ENCODE peak calls at places on chromosome 14, in eight cellular contexts. One of them, this sample, is unnamed.

GRCh38 chr14:104428333-104428851 is 151.2 kb upstream of the C14orf180 start:
- DNase-seq in brain microvascular endothelial cell: no peak
- DNase-seq in transverse colon: no peak
- DNase-seq in A549: no peak
- DNase-seq in BJ: no peak
- DNase-seq in fibroblast of pulmonary artery: no peak
- DNase-seq in ovary: no peak
- DNase-seq in upper lobe of right lung: peak; percentile 38
- DNase-seq in this sample: no peak

GRCh38 chr14:53391156-53391555 is 238.0 kb upstream of the DDHD1 start:
- DNase-seq in BJ: no peak
- DNase-seq in transverse colon: no peak
- DNase-seq in fibroblast of pulmonary artery: peak; percentile 59
- DNase-seq in ovary: no peak
- DNase-seq in A549: no peak
- DNase-seq in upper lobe of right lung: no peak
- DNase-seq in brain microvascular endothelial cell: peak; percentile 47
- DNase-seq in this sample: peak; percentile 95

GRCh38 chr14:92935446-92935845 is 12.5 kb downstream of the CHGA start:
- DNase-seq in ovary: no peak
- DNase-seq in brain microvascular endothelial cell: no peak
- DNase-seq in upper lobe of right lung: no peak
- DNase-seq in transverse colon: no peak
- DNase-seq in BJ: no peak
- DNase-seq in A549: no peak
- DNase-seq in fibroblast of pulmonary artery: no peak
- DNase-seq in this sample: no peak

GRCh38 chr14:93078830-93079229 is 36.9 kb downstream of the ITPK1 start:
- DNase-seq in ovary: no peak
- DNase-seq in brain microvascular endothelial cell: peak; percentile 62
- DNase-seq in BJ: peak; percentile 92
- DNase-seq in fibroblast of pulmonary artery: no peak
- DNase-seq in A549: no peak
- DNase-seq in upper lobe of right lung: no peak
- DNase-seq in transverse colon: no peak
- DNase-seq in this sample: peak; percentile 86

GRCh38 chr14:32246751-32247150 is 43.7 kb upstream of the RNU6-8 start:
- DNase-seq in ovary: no peak
- DNase-seq in upper lobe of right lung: no peak
- DNase-seq in transverse colon: no peak
- DNase-seq in BJ: no peak
- DNase-seq in A549: no peak
- DNase-seq in brain microvascular endothelial cell: no peak
- DNase-seq in fibroblast of pulmonary artery: no peak
- DNase-seq in this sample: no peak

GRCh38 chr14:86838363-86838762 is 1154.6 kb downstream of the GALC start:
- DNase-seq in fibroblast of pulmonary artery: no peak
- DNase-seq in transverse colon: no peak
- DNase-seq in brain microvascular endothelial cell: no peak
- DNase-seq in BJ: no peak
- DNase-seq in A549: peak; percentile 12
- DNase-seq in upper lobe of right lung: no peak
- DNase-seq in ovary: no peak
- DNase-seq in this sample: no peak

GRCh38 chr14:100906420-100906819 is 2.9 kb upstream of the RTL1 start:
- DNase-seq in ovary: peak; percentile 39
- DNase-seq in A549: no peak
- DNase-seq in brain microvascular endothelial cell: no peak
- DNase-seq in upper lobe of right lung: no peak
- DNase-seq in BJ: no peak
- DNase-seq in fibroblast of pulmonary artery: no peak
- DNase-seq in transverse colon: no peak
- DNase-seq in this sample: no peak

GRCh38 chr14:92649934-92650545 is 98.4 kb downstream of the LGMN start:
- DNase-seq in BJ: no peak
- DNase-seq in A549: no peak
- DNase-seq in ovary: peak; percentile 55
- DNase-seq in brain microvascular endothelial cell: no peak
- DNase-seq in upper lobe of right lung: peak; percentile 91
- DNase-seq in fibroblast of pulmonary artery: peak; percentile 97
- DNase-seq in transverse colon: peak; percentile 71
- DNase-seq in this sample: peak; percentile 82

GRCh38 chr14:101992708-101993107 is 28.3 kb downstream of the DYNC1H1 start:
- DNase-seq in upper lobe of right lung: no peak
- DNase-seq in BJ: no peak
- DNase-seq in transverse colon: peak; percentile 17
- DNase-seq in fibroblast of pulmonary artery: no peak
- DNase-seq in ovary: no peak
- DNase-seq in brain microvascular endothelial cell: no peak
- DNase-seq in A549: no peak
- DNase-seq in this sample: no peak

GRCh38 chr14:29085546-29085945 is 319.0 kb downstream of the FOXG1 start:
- DNase-seq in A549: peak; percentile 8
- DNase-seq in ovary: no peak
- DNase-seq in brain microvascular endothelial cell: no peak
- DNase-seq in transverse colon: no peak
- DNase-seq in upper lobe of right lung: no peak
- DNase-seq in fibroblast of pulmonary artery: peak; percentile 3
- DNase-seq in BJ: no peak
- DNase-seq in this sample: peak; percentile 14

GRCh38 chr14:24231263-24232120 is 675 bp downstream of the NEDD8 start:
- DNase-seq in brain microvascular endothelial cell: no peak
- DNase-seq in fibroblast of pulmonary artery: no peak
- DNase-seq in BJ: no peak
- DNase-seq in ovary: no peak
- DNase-seq in transverse colon: peak; percentile 28
- DNase-seq in A549: no peak
- DNase-seq in upper lobe of right lung: no peak
- DNase-seq in this sample: no peak

GRCh38 chr14:33475623-33476022 is 475.3 kb downstream of the EGLN3 start:
- DNase-seq in BJ: no peak
- DNase-seq in A549: peak; percentile 27
- DNase-seq in transverse colon: peak; percentile 73
- DNase-seq in upper lobe of right lung: no peak
- DNase-seq in brain microvascular endothelial cell: peak; percentile 59
- DNase-seq in ovary: no peak
- DNase-seq in fibroblast of pulmonary artery: peak; percentile 79
- DNase-seq in this sample: peak; percentile 2

GRCh38 chr14:21647380-21647779 is 6.3 kb upstream of the OR4E2 start:
- DNase-seq in upper lobe of right lung: no peak
- DNase-seq in A549: no peak
- DNase-seq in BJ: no peak
- DNase-seq in ovary: no peak
- DNase-seq in brain microvascular endothelial cell: peak; percentile 63
- DNase-seq in fibroblast of pulmonary artery: peak; percentile 65
- DNase-seq in transverse colon: no peak
- DNase-seq in this sample: peak; percentile 43

GRCh38 chr14:104680056-104680805 is 9.2 kb upstream of the INF2 start:
- DNase-seq in brain microvascular endothelial cell: peak; percentile 80
- DNase-seq in A549: peak; percentile 83
- DNase-seq in transverse colon: peak; percentile 54
- DNase-seq in fibroblast of pulmonary artery: peak; percentile 72
- DNase-seq in upper lobe of right lung: peak; percentile 63
- DNase-seq in ovary: peak; percentile 39
- DNase-seq in BJ: no peak
- DNase-seq in this sample: peak; percentile 91

GRCh38 chr14:59186316-59186715 is 2.2 kb upstream of the DAAM1 start:
- DNase-seq in fibroblast of pulmonary artery: no peak
- DNase-seq in ovary: no peak
- DNase-seq in upper lobe of right lung: no peak
- DNase-seq in A549: no peak
- DNase-seq in BJ: no peak
- DNase-seq in brain microvascular endothelial cell: no peak
- DNase-seq in transverse colon: no peak
- DNase-seq in this sample: no peak

DNA sequence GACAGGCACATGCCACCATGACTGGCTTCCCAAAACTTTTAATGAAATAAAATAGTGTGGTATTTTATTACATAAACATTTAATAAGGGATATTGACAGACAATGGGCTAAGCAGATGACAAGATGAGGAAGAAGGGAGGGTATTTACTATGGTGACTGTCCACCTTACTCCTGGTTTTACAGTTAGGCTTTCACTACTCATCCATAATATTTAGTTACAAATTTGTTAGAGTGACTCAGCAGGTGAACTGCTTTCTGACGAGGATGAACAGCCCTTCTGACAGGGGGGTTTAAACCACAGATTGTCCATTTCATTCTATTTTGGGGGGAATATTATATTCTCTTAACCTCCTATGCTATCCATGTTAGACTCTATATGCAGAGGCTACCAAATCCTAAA is 3.6 kb upstream of the PALS1 start:
- DNase-seq in brain microvascular endothelial cell: no peak
- DNase-seq in upper lobe of right lung: no peak
- DNase-seq in A549: no peak
- DNase-seq in ovary: no peak
- DNase-seq in BJ: no peak
- DNase-seq in fibroblast of pulmonary artery: no peak
- DNase-seq in transverse colon: no peak
- DNase-seq in this sample: no peak
- H3K4me3 ChIP-seq in brain microvascular endothelial cell: no peak overlapping the region
- H3K4me3 ChIP-seq in upper lobe of right lung: no peak overlapping the region
- H3K4me3 ChIP-seq in A549: no peak overlapping the region
- H3K4me3 ChIP-seq in ovary: no peak overlapping the region
- H3K4me3 ChIP-seq in BJ: no peak overlapping the region
- H3K4me3 ChIP-seq in fibroblast of pulmonary artery: no peak overlapping the region
- H3K4me3 ChIP-seq in transverse colon: no peak overlapping the region
- H3K4me3 ChIP-seq in this sample: no peak overlapping the region

GRCh38 chr14:26394114-26394855 is 203.5 kb downstream of the NOVA1 start:
- DNase-seq in A549: no peak
- DNase-seq in transverse colon: peak; percentile 20
- DNase-seq in ovary: no peak
- DNase-seq in brain microvascular endothelial cell: no peak
- DNase-seq in BJ: no peak
- DNase-seq in upper lobe of right lung: no peak
- DNase-seq in fibroblast of pulmonary artery: peak; percentile 69
- DNase-seq in this sample: peak; percentile 51
- TF ChIP-seq CTCF in A549: peak; percentile 56
- TF ChIP-seq CTCF in transverse colon: no peak
- TF ChIP-seq CTCF in ovary: no peak
- TF ChIP-seq CTCF in brain microvascular endothelial cell: peak; percentile 18
- TF ChIP-seq CTCF in BJ: no peak
- TF ChIP-seq CTCF in upper lobe of right lung: peak; percentile 25
- TF ChIP-seq CTCF in fibroblast of pulmonary artery: peak; percentile 60
- TF ChIP-seq CTCF in this sample: no peak

GRCh38 chr14:56196274-56196673 is 78.1 kb downstream of the PELI2 start:
- DNase-seq in upper lobe of right lung: no peak
- DNase-seq in ovary: no peak
- DNase-seq in BJ: no peak
- DNase-seq in brain microvascular endothelial cell: no peak
- DNase-seq in fibroblast of pulmonary artery: peak; percentile 68
- DNase-seq in A549: no peak
- DNase-seq in transverse colon: no peak
- DNase-seq in this sample: peak; percentile 60
- H3K4me3 ChIP-seq in upper lobe of right lung: no peak overlapping the region
- H3K4me3 ChIP-seq in ovary: no peak overlapping the region
- H3K4me3 ChIP-seq in BJ: no peak overlapping the region
- H3K4me3 ChIP-seq in brain microvascular endothelial cell: no peak overlapping the region
- H3K4me3 ChIP-seq in fibroblast of pulmonary artery: no peak overlapping the region
- H3K4me3 ChIP-seq in A549: no peak overlapping the region
- H3K4me3 ChIP-seq in transverse colon: no peak overlapping the region
- H3K4me3 ChIP-seq in this sample: no peak overlapping the region

GRCh38 chr14:61477845-61478438 is 156.6 kb downstream of the PRKCH start:
- DNase-seq in upper lobe of right lung: peak; percentile 91
- DNase-seq in BJ: no peak
- DNase-seq in fibroblast of pulmonary artery: peak; percentile 62
- DNase-seq in transverse colon: peak; percentile 77
- DNase-seq in ovary: peak; percentile 60
- DNase-seq in A549: peak; percentile 70
- DNase-seq in brain microvascular endothelial cell: peak; percentile 47
- DNase-seq in this sample: peak; percentile 82
- TF ChIP-seq CTCF in upper lobe of right lung: no peak
- TF ChIP-seq CTCF in BJ: no peak
- TF ChIP-seq CTCF in fibroblast of pulmonary artery: no peak
- TF ChIP-seq CTCF in transverse colon: no peak
- TF ChIP-seq CTCF in ovary: no peak
- TF ChIP-seq CTCF in A549: no peak
- TF ChIP-seq CTCF in brain microvascular endothelial cell: peak; percentile 20
- TF ChIP-seq CTCF in this sample: no peak

DNA sequence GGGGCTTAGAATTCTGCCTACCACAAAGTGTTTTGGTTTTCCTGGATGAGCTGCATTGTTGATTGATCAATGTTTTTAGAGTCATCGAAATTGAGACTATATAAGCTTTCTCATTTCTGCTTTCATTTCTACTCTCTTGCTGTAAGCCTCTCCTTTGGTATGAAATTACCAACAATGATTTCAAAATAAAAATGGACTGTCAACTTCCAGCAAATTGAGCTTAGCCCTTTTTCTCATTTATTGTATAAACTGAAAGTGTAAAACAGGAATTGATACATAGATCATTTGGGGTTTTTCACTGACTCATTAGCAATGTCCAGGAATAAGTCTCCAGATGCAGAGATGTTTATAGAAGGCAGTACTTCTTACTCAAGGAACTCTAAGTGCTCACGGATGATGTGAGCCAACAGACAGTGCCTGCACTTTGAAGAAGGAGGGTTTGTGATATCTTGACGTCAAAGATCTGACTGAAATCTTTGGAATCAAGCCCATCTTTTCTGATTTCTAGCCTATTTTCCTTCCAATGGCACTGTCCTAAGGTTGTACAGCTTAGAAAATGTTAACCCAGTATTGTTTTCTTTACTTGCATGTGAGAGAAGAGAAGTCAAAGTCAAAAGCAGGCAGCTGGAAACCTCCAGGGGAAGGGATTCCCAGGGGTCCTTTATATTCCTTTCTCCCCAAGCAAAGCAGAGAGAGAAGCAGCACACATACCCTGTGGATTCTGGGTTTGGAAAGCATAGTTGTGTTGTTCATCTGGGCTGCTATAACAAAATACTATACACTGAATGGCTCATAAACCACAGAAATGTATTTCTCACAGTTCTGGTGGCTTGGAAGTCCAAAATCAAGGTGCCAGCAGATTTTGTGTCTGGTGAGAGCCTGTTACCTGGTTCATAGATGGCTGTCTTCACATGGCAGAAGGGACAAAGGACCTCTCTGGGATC is 19.8 kb upstream of the PCNX1 start:
- DNase-seq in A549: no peak
- DNase-seq in ovary: no peak
- DNase-seq in BJ: no peak
- DNase-seq in fibroblast of pulmonary artery: peak; percentile 43
- DNase-seq in upper lobe of right lung: no peak
- DNase-seq in brain microvascular endothelial cell: peak; percentile 74
- DNase-seq in transverse colon: no peak
- DNase-seq in this sample: peak; percentile 81
- H3K4me3 ChIP-seq in A549: no peak overlapping the region
- H3K4me3 ChIP-seq in ovary: no peak overlapping the region
- H3K4me3 ChIP-seq in BJ: no peak overlapping the region
- H3K4me3 ChIP-seq in fibroblast of pulmonary artery: no peak overlapping the region
- H3K4me3 ChIP-seq in upper lobe of right lung: no peak overlapping the region
- H3K4me3 ChIP-seq in brain microvascular endothelial cell: no peak overlapping the region
- H3K4me3 ChIP-seq in transverse colon: no peak overlapping the region
- H3K4me3 ChIP-seq in this sample: no peak overlapping the region

DNA sequence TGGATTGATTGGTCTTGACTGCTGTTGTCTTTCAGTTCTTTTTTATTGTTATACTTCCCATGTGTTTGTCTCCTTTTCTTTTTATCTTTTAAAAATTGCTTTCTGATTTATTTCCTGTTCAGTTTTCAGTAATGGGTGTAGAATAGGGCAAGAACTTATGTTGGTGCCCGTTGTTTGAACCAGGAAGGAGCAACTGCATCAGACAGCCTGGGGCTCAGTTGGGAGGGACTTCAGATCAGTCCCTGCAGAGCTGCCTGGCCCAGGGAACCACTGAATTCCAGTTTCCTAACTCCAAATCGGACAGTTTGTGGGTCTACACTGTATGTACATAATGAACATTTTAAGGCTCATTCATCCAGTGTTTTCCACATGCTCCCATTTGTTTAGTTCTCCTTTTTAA is 64.9 kb downstream of the FBXO34 start:
- DNase-seq in transverse colon: peak; percentile 51
- DNase-seq in brain microvascular endothelial cell: peak; percentile 43
- DNase-seq in A549: peak; percentile 78
- DNase-seq in upper lobe of right lung: no peak
- DNase-seq in BJ: no peak
- DNase-seq in ovary: no peak
- DNase-seq in fibroblast of pulmonary artery: no peak
- DNase-seq in this sample: no peak
- TF ChIP-seq CTCF in transverse colon: no peak
- TF ChIP-seq CTCF in brain microvascular endothelial cell: no peak
- TF ChIP-seq CTCF in A549: no peak
- TF ChIP-seq CTCF in upper lobe of right lung: no peak
- TF ChIP-seq CTCF in BJ: no peak
- TF ChIP-seq CTCF in ovary: no peak
- TF ChIP-seq CTCF in fibroblast of pulmonary artery: no peak
- TF ChIP-seq CTCF in this sample: no peak